ENCODE peak calls at places on chromosomes 3 and 15, in nine cellular contexts. H is RWPE1, L is heart right ventricle, M is ovary, U is Karpas-422, R is A549, B is psoas muscle, V is lower lobe of right lung, I is caudate nucleus. A is an unnamed sample.

GRCh38 chr3:149763565-149763964 is 11.3 kb upstream of the COMMD2 start:
- DNase-seq in R (no peak), I (no peak), U (no peak), L (no peak), M (no peak), H (no peak), B (no peak), V (no peak), A (no peak)

GRCh38 chr3:151214459-151214858 is 11.4 kb upstream of the GPR171 start:
- DNase-seq in R (no peak), I (no peak), U (no peak), L (no peak), M (no peak), H (no peak), V (no peak), B (no peak), A (no peak)

GRCh38 chr3:115518100-115518852 is 105.0 kb upstream of the GAP43 start:
- DNase-seq in H (peak), U (no peak), L (peak), B (peak), V (no peak), R (no peak), I (no peak), M (no peak), A (peak)

GRCh38 chr3:79018671-79019136 is 749.1 kb downstream of the ROBO1 start:
- DNase-seq in U (no peak), R (peak), V (peak), I (no peak), M (peak), L (peak), B (peak), H (peak), A (peak)

GRCh38 chr3:98556164-98557130 is 24.7 kb downstream of the GPR15 start:
- DNase-seq in B (no peak), R (no peak), I (no peak), M (no peak), L (no peak), H (no peak), U (no peak), V (no peak), A (no peak)

GRCh38 chr15:45179221-45179985 is 8.4 kb downstream of the SHF start:
- DNase-seq in H (no peak), R (peak), U (peak), V (peak), L (no peak), M (no peak), I (no peak), B (no peak), A (no peak)

GRCh38 chr15:58525926-58526538 is 94.2 kb downstream of the LIPC start:
- DNase-seq in U (no peak), I (no peak), R (no peak), M (no peak), B (no peak), L (no peak), H (no peak), V (no peak), A (no peak)

GRCh38 chr3:144670560-144670959 is 698.9 kb downstream of the DIPK2A start:
- DNase-seq in V (no peak), R (no peak), L (no peak), H (no peak), U (no peak), I (no peak), B (no peak), M (no peak), A (no peak)

GRCh38 chr15:39578851-39579486 is 1.9 kb upstream of the THBS1 start:
- DNase-seq in U (no peak), L (no peak), V (no peak), B (no peak), R (peak), M (no peak), H (no peak), I (no peak), A (no peak)

GRCh38 chr3:14435175-14436011 is 33.0 kb downstream of the SLC6A6 start:
- DNase-seq in V (peak), L (no peak), R (no peak), I (no peak), H (no peak), B (no peak), U (no peak), M (no peak), A (no peak)
- H3K27ac ChIP-seq in V (peak), L (no peak), R (peak), I (peak), H (peak), B (peak), U (no peak), M (no peak), A (no peak)

GRCh38 chr3:9180764-9181117 is 68.7 kb downstream of the SRGAP3 start:
- DNase-seq in R (no peak), B (no peak), V (no peak), I (no peak), U (no peak), H (no peak), L (no peak), M (no peak), A (no peak)
- H3K27ac ChIP-seq in R (no peak), B (no peak), V (peak), I (peak), U (no peak), H (peak), L (no peak), M (no peak), A (no peak)

DNA sequence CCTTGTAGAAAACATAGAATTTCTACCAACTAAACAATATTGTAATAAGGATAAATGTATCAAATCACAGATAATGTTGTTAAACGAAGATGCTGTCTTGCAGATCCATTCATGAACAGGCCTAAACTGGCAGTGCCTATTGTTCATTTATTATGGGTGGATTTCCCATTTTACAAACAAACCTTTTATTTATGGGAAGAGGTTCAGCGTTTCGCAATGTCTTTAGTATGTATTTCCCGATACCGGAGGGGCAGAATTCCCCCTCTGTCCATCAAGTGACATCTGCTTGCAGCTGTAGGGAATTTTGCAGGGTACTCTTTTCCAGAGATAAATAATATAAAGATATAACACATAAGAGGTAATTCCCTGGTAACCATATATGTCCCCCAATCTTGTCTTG is 5.7 kb downstream of the CEP19 start:
- DNase-seq in M (no peak), L (no peak), B (no peak), U (no peak), H (no peak), I (no peak), R (no peak), V (no peak), A (no peak)
- H3K27ac ChIP-seq in M (no peak), L (no peak), B (no peak), U (no peak), H (no peak), I (no peak), R (no peak), V (no peak), A (no peak)

GRCh38 chr15:78149068-78149804 is at the start of gene IDH3A:
- DNase-seq in I (peak), B (peak), H (peak), L (peak), M (peak), U (peak), V (peak), R (peak), A (peak)

GRCh38 chr15:78146437-78147154 is 2.6 kb upstream of the IDH3A start:
- DNase-seq in L (no peak), H (no peak), M (no peak), I (no peak), U (no peak), R (no peak), B (no peak), V (no peak), A (no peak)

GRCh38 chr15:78147566-78147965 is 1.6 kb upstream of the IDH3A start:
- DNase-seq in R (no peak), U (no peak), I (no peak), M (no peak), V (no peak), L (peak), B (peak), H (no peak), A (no peak)

GRCh38 chr15:78149805-78150751 is 916 bp downstream of the IDH3A start:
- DNase-seq in L (no peak), R (peak), H (peak), U (peak), V (no peak), B (no peak), I (no peak), M (no peak), A (no peak)

GRCh38 chr15:78148392-78149067 is 632 bp upstream of the IDH3A start:
- DNase-seq in L (no peak), R (no peak), I (no peak), U (peak), H (no peak), B (no peak), M (no peak), V (no peak), A (no peak)
- H3K27ac ChIP-seq in L (no peak), R (peak), I (no peak), U (no peak), H (peak), B (peak), M (no peak), V (peak), A (peak)

DNA sequence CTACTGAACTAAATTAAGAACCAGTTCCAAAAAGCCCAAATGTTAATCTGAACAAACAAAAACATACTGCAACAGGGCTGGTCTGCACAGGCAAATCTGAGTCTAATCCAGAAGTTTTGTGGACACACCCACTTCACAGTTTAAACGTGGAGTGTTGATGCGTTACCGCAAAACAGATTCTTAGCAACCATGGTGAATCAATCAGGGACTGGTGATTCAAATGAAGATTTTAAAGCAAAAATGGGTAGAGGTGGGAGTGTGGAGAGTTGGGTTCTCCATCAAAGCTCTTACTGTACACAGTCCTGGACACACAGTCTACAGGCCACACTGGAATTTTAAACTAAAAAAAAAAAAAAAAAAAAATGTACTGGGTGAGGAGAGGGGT is 5.2 kb downstream of the ANXA2 start:
- DNase-seq in B (no peak), U (no peak), H (peak), L (no peak), M (no peak), I (no peak), R (peak), V (no peak), A (no peak)
- H3K27ac ChIP-seq in B (peak), U (no peak), H (peak), L (peak), M (no peak), I (no peak), R (peak), V (peak), A (peak)

DNA sequence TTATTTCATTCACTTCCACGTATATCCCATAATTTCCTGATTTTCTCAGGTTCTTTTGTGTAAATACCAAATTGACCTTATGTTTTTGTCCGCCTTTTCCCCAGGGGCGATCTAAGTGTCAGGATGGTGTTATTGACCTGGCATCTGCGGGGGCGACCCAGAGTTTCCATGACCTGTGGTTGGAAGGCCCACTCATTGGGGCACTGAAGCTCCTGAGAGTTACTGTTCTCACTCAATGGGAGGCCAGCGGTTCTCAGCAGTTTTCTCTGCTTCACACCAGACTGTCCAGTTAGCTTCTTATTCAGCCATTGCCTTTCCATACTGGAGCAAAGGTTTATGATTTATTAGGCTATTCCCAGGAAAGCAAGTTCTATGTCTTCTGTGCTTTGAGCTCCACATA is 53.3 kb downstream of the B3GALNT1 start:
- DNase-seq in V (no peak), B (no peak), L (no peak), M (no peak), I (no peak), U (no peak), H (no peak), R (no peak), A (no peak)
- H3K27ac ChIP-seq in V (no peak), B (no peak), L (no peak), M (no peak), I (no peak), U (no peak), H (no peak), R (no peak), A (no peak)

GRCh38 chr3:62164196-62164595 is 209.2 kb downstream of the FEZF2 start:
- DNase-seq in R (no peak), H (no peak), L (no peak), U (no peak), I (no peak), V (no peak), B (no peak), M (no peak), A (no peak)

GRCh38 chr3:62159693-62160092 is 213.7 kb downstream of the FEZF2 start:
- DNase-seq in I (no peak), L (peak), R (no peak), H (no peak), U (no peak), V (no peak), M (peak), B (peak), A (peak)

GRCh38 chr3:62154457-62155148 is 218.7 kb downstream of the FEZF2 start:
- DNase-seq in L (no peak), U (no peak), H (no peak), I (no peak), R (no peak), V (no peak), B (no peak), M (no peak), A (no peak)

GRCh38 chr3:62161306-62161705 is 212.0 kb downstream of the FEZF2 start:
- DNase-seq in L (no peak), R (no peak), H (no peak), M (no peak), V (no peak), I (no peak), B (no peak), U (no peak), A (peak)

GRCh38 chr3:62159056-62159455 is 214.3 kb downstream of the FEZF2 start:
- DNase-seq in L (no peak), H (no peak), I (no peak), M (no peak), R (no peak), V (no peak), B (no peak), U (no peak), A (peak)
- H3K27ac ChIP-seq in L (peak), H (no peak), I (peak), M (no peak), R (no peak), V (peak), B (peak), U (no peak), A (peak)

DNA sequence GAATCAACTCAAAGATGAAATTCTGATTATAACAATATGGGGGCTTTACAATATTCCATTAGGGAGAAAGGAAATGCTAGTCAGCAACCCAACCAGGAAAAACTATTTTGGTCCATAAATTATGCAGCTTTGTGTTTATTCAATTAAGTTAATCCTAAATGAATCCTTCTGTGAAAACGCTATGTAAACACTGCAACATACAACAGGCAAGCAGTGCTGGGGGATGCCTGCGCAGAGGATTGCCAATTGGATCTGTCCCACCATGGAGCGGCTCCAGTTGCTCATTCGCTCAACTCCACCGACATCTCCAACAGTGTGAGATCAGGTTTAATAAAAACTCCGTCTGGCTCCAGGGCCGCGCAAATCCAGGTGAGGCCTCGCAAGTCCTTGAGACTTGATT is 290.5 kb upstream of the VEPH1 start:
- DNase-seq in M (no peak), R (no peak), B (no peak), U (no peak), H (no peak), L (no peak), I (no peak), V (no peak), A (no peak)
- H3K27ac ChIP-seq in M (no peak), R (no peak), B (no peak), U (no peak), H (no peak), L (no peak), I (no peak), V (no peak), A (no peak)

GRCh38 chr3:182935803-182936202 is 44.5 kb downstream of the DCUN1D1 start:
- DNase-seq in V (no peak), H (no peak), M (no peak), R (no peak), B (no peak), I (no peak), U (no peak), L (no peak), A (no peak)
- H3K27ac ChIP-seq in V (no peak), H (no peak), M (no peak), R (no peak), B (peak), I (no peak), U (no peak), L (no peak), A (no peak)